ENCODE peak calls at places on chromosomes 7 and 10, in ten cellular contexts. One of them, this sample, is unnamed.

GRCh38 chr7:2209146-2209960 is 23.4 kb downstream of the MAD1L1 start:
- DNase-seq in endothelial cell of umbilical vein: peak; percentile 55
- DNase-seq in A549: peak; percentile 70
- DNase-seq in thyroid gland: peak; percentile 76
- DNase-seq in hepatocyte: peak; percentile 81
- DNase-seq in CD8-positive, alpha-beta memory T cell: peak; percentile 28
- DNase-seq in heart right ventricle: peak; percentile 75
- DNase-seq in astrocyte: peak; percentile 40
- DNase-seq in PC-3: peak; percentile 31
- DNase-seq in mammary epithelial cell: peak; percentile 11
- DNase-seq in this sample: peak; percentile 23

GRCh38 chr10:118948784-118949183 is 80.7 kb upstream of the NANOS1 start:
- DNase-seq in endothelial cell of umbilical vein: no peak
- DNase-seq in A549: no peak
- DNase-seq in thyroid gland: no peak
- DNase-seq in hepatocyte: no peak
- DNase-seq in CD8-positive, alpha-beta memory T cell: no peak
- DNase-seq in heart right ventricle: no peak
- DNase-seq in astrocyte: no peak
- DNase-seq in PC-3: no peak
- DNase-seq in mammary epithelial cell: no peak
- DNase-seq in this sample: no peak

GRCh38 chr7:153934048-153934447 is 118.2 kb upstream of the DPP6 start:
- DNase-seq in endothelial cell of umbilical vein: no peak
- DNase-seq in A549: no peak
- DNase-seq in thyroid gland: no peak
- DNase-seq in hepatocyte: no peak
- DNase-seq in CD8-positive, alpha-beta memory T cell: no peak
- DNase-seq in heart right ventricle: no peak
- DNase-seq in astrocyte: no peak
- DNase-seq in PC-3: no peak
- DNase-seq in mammary epithelial cell: no peak
- DNase-seq in this sample: no peak

GRCh38 chr7:120138497-120138896 is 134.5 kb upstream of the KCND2 start:
- DNase-seq in endothelial cell of umbilical vein: no peak
- DNase-seq in A549: no peak
- DNase-seq in thyroid gland: no peak
- DNase-seq in hepatocyte: no peak
- DNase-seq in CD8-positive, alpha-beta memory T cell: no peak
- DNase-seq in heart right ventricle: no peak
- DNase-seq in astrocyte: no peak
- DNase-seq in PC-3: no peak
- DNase-seq in mammary epithelial cell: no peak
- DNase-seq in this sample: no peak

GRCh38 chr10:16732376-16732775 is 84.8 kb downstream of the RSU1 start:
- DNase-seq in endothelial cell of umbilical vein: no peak
- DNase-seq in A549: no peak
- DNase-seq in thyroid gland: no peak
- DNase-seq in hepatocyte: no peak
- DNase-seq in CD8-positive, alpha-beta memory T cell: no peak
- DNase-seq in heart right ventricle: no peak
- DNase-seq in astrocyte: peak; percentile 18
- DNase-seq in PC-3: peak; percentile 1
- DNase-seq in mammary epithelial cell: peak; percentile 35
- DNase-seq in this sample: no peak

GRCh38 chr10:76033457-76034196 is 602.2 kb downstream of the LRMDA start:
- DNase-seq in endothelial cell of umbilical vein: peak; percentile 53
- DNase-seq in A549: peak; percentile 84
- DNase-seq in thyroid gland: no peak
- DNase-seq in hepatocyte: peak; percentile 48
- DNase-seq in CD8-positive, alpha-beta memory T cell: no peak
- DNase-seq in heart right ventricle: no peak
- DNase-seq in astrocyte: peak; percentile 69
- DNase-seq in PC-3: peak; percentile 93
- DNase-seq in mammary epithelial cell: no peak
- DNase-seq in this sample: peak; percentile 54

GRCh38 chr7:2932761-2933251 is 88.7 kb upstream of the GNA12 start:
- DNase-seq in endothelial cell of umbilical vein: no peak
- DNase-seq in A549: no peak
- DNase-seq in thyroid gland: no peak
- DNase-seq in hepatocyte: no peak
- DNase-seq in CD8-positive, alpha-beta memory T cell: no peak
- DNase-seq in heart right ventricle: no peak
- DNase-seq in astrocyte: no peak
- DNase-seq in PC-3: no peak
- DNase-seq in mammary epithelial cell: no peak
- DNase-seq in this sample: no peak

GRCh38 chr7:55539380-55539779 is 32.9 kb downstream of the VOPP1 start:
- DNase-seq in endothelial cell of umbilical vein: no peak
- DNase-seq in A549: no peak
- DNase-seq in thyroid gland: no peak
- DNase-seq in hepatocyte: no peak
- DNase-seq in CD8-positive, alpha-beta memory T cell: no peak
- DNase-seq in heart right ventricle: no peak
- DNase-seq in astrocyte: peak; percentile 27
- DNase-seq in PC-3: no peak
- DNase-seq in mammary epithelial cell: no peak
- DNase-seq in this sample: no peak

GRCh38 chr10:65355141-65355680 is 1570.6 kb upstream of the LRRTM3 start:
- DNase-seq in endothelial cell of umbilical vein: peak; percentile 81
- DNase-seq in A549: no peak
- DNase-seq in thyroid gland: no peak
- DNase-seq in hepatocyte: no peak
- DNase-seq in CD8-positive, alpha-beta memory T cell: no peak
- DNase-seq in heart right ventricle: no peak
- DNase-seq in astrocyte: no peak
- DNase-seq in PC-3: no peak
- DNase-seq in mammary epithelial cell: no peak
- DNase-seq in this sample: no peak

GRCh38 chr7:134619627-134620331 is 26.9 kb upstream of the BPGM start:
- DNase-seq in endothelial cell of umbilical vein: peak; percentile 83
- DNase-seq in A549: no peak
- DNase-seq in thyroid gland: no peak
- DNase-seq in hepatocyte: no peak
- DNase-seq in CD8-positive, alpha-beta memory T cell: no peak
- DNase-seq in heart right ventricle: no peak
- DNase-seq in astrocyte: peak; percentile 94
- DNase-seq in PC-3: peak; percentile 90
- DNase-seq in mammary epithelial cell: peak; percentile 97
- DNase-seq in this sample: no peak

GRCh38 chr10:48465860-48466521 is 138.9 kb downstream of the ARHGAP22 start:
- DNase-seq in endothelial cell of umbilical vein: no peak
- DNase-seq in A549: no peak
- DNase-seq in thyroid gland: peak; percentile 35
- DNase-seq in hepatocyte: no peak
- DNase-seq in CD8-positive, alpha-beta memory T cell: no peak
- DNase-seq in heart right ventricle: no peak
- DNase-seq in astrocyte: no peak
- DNase-seq in PC-3: no peak
- DNase-seq in mammary epithelial cell: peak; percentile 24
- DNase-seq in this sample: no peak

GRCh38 chr7:36208997-36209813 is 56.2 kb downstream of the EEPD1 start:
- DNase-seq in endothelial cell of umbilical vein: no peak
- DNase-seq in A549: no peak
- DNase-seq in thyroid gland: no peak
- DNase-seq in hepatocyte: no peak
- DNase-seq in CD8-positive, alpha-beta memory T cell: peak; percentile 4
- DNase-seq in heart right ventricle: no peak
- DNase-seq in astrocyte: no peak
- DNase-seq in PC-3: peak; percentile 11
- DNase-seq in mammary epithelial cell: no peak
- DNase-seq in this sample: no peak

GRCh38 chr10:110824660-110825059 is 47.1 kb upstream of the PDCD4 start:
- DNase-seq in endothelial cell of umbilical vein: no peak
- DNase-seq in A549: no peak
- DNase-seq in thyroid gland: peak; percentile 65
- DNase-seq in hepatocyte: no peak
- DNase-seq in CD8-positive, alpha-beta memory T cell: no peak
- DNase-seq in heart right ventricle: no peak
- DNase-seq in astrocyte: no peak
- DNase-seq in PC-3: no peak
- DNase-seq in mammary epithelial cell: no peak
- DNase-seq in this sample: no peak

GRCh38 chr10:110821508-110821907 is 50.2 kb upstream of the PDCD4 start:
- DNase-seq in endothelial cell of umbilical vein: no peak
- DNase-seq in A549: no peak
- DNase-seq in thyroid gland: no peak
- DNase-seq in hepatocyte: no peak
- DNase-seq in CD8-positive, alpha-beta memory T cell: no peak
- DNase-seq in heart right ventricle: peak; percentile 69
- DNase-seq in astrocyte: no peak
- DNase-seq in PC-3: no peak
- DNase-seq in mammary epithelial cell: no peak
- DNase-seq in this sample: no peak

GRCh38 chr10:110822065-110822707 is 49.5 kb upstream of the PDCD4 start:
- DNase-seq in endothelial cell of umbilical vein: no peak
- DNase-seq in A549: no peak
- DNase-seq in thyroid gland: no peak
- DNase-seq in hepatocyte: no peak
- DNase-seq in CD8-positive, alpha-beta memory T cell: no peak
- DNase-seq in heart right ventricle: no peak
- DNase-seq in astrocyte: no peak
- DNase-seq in PC-3: no peak
- DNase-seq in mammary epithelial cell: no peak
- DNase-seq in this sample: no peak

GRCh38 chr10:110824152-110824441 is 47.6 kb upstream of the PDCD4 start:
- DNase-seq in endothelial cell of umbilical vein: peak; percentile 27
- DNase-seq in A549: no peak
- DNase-seq in thyroid gland: no peak
- DNase-seq in hepatocyte: no peak
- DNase-seq in CD8-positive, alpha-beta memory T cell: no peak
- DNase-seq in heart right ventricle: no peak
- DNase-seq in astrocyte: no peak
- DNase-seq in PC-3: no peak
- DNase-seq in mammary epithelial cell: no peak
- DNase-seq in this sample: no peak

DNA sequence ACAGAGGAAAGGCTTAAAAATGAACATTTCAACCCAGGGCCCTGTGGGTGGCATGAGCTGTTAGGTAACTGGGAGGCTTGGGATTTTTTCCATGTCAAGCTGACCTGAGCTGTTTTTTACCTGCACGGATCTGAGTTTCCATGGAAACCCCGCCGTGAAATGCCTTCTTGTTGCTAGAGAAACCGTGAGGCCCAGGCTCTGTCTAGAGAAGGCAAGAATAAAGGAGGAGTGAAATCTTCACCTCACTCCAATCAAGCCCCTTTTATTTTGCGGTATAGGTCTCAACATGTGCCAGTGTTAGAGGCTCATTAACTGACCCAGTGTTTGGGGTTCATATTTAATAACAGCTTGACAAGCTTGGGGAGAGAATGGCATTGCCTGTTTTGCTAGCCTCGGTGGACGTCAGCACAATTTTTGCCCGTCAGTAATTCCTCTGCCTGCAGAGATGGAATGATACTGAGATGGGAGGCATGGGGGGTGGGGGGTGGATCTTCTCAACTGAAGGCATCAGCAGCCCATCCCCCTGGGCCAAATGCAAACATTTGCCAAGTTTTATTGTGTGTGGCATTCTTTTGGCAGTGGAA is 48.9 kb upstream of the PDCD4 start:
- DNase-seq in endothelial cell of umbilical vein: no peak
- DNase-seq in A549: no peak
- DNase-seq in thyroid gland: peak; percentile 91
- DNase-seq in hepatocyte: peak; percentile 84
- DNase-seq in CD8-positive, alpha-beta memory T cell: no peak
- DNase-seq in heart right ventricle: no peak
- DNase-seq in astrocyte: no peak
- DNase-seq in PC-3: no peak
- DNase-seq in mammary epithelial cell: no peak
- DNase-seq in this sample: no peak
- H3K4me3 ChIP-seq in endothelial cell of umbilical vein: no peak overlapping the region
- H3K4me3 ChIP-seq in A549: no peak overlapping the region
- H3K4me3 ChIP-seq in thyroid gland: no peak overlapping the region
- H3K4me3 ChIP-seq in hepatocyte: no peak overlapping the region
- H3K4me3 ChIP-seq in CD8-positive, alpha-beta memory T cell: no peak overlapping the region
- H3K4me3 ChIP-seq in heart right ventricle: no peak overlapping the region
- H3K4me3 ChIP-seq in astrocyte: no peak overlapping the region
- H3K4me3 ChIP-seq in PC-3: no peak overlapping the region
- H3K4me3 ChIP-seq in mammary epithelial cell: no peak overlapping the region
- H3K4me3 ChIP-seq in this sample: no peak overlapping the region

DNA sequence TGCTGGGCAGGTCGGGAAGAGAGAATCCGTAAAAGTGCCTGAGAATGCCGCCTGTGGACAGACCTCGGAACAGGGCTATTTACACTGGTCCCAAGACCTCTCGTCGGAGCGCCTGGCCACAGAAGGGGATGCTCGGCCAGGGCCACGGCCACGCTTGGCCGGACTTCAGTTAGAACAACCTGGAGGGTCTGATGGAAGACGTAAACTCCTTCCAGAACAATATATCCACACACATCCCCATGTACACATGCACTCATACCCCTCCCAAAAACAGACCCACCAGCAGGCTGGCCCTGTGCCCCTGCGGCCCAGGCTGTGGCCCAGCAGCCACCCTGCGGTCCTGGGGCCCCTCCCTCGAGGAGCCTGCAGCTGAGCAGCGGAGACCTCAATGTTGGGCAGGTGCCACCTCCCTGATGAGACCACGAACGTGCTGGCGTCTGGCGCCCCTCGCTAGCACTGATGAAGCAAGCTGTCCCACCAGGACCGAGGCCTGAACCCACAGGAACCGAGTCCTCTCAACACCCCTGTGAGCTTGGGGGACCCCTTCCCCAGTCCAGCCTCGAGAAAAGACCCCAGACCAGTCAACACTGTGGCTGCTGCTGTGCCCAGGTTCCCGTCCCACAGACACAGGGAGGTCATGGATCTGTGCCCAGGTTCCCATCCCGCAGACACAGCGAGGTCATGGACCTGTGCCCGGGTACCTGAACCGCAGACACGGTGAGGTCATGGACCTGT is 8.9 kb downstream of the CFAP46 start:
- DNase-seq in endothelial cell of umbilical vein: no peak
- DNase-seq in A549: no peak
- DNase-seq in thyroid gland: no peak
- DNase-seq in hepatocyte: no peak
- DNase-seq in CD8-positive, alpha-beta memory T cell: no peak
- DNase-seq in heart right ventricle: no peak
- DNase-seq in astrocyte: no peak
- DNase-seq in PC-3: no peak
- DNase-seq in mammary epithelial cell: no peak
- DNase-seq in this sample: no peak
- H3K4me1 ChIP-seq in endothelial cell of umbilical vein: no peaks in the 10 kb centered on the region
- H3K4me1 ChIP-seq in A549: no peaks in the 10 kb centered on the region
- H3K4me1 ChIP-seq in thyroid gland: no peaks in the 10 kb centered on the region
- H3K4me1 ChIP-seq in hepatocyte: no peaks in the 10 kb centered on the region
- H3K4me1 ChIP-seq in CD8-positive, alpha-beta memory T cell: no peaks in the 10 kb centered on the region
- H3K4me1 ChIP-seq in heart right ventricle: no peaks in the 10 kb centered on the region
- H3K4me1 ChIP-seq in astrocyte: no peaks in the 10 kb centered on the region
- H3K4me1 ChIP-seq in PC-3: no peaks in the 10 kb centered on the region
- H3K4me1 ChIP-seq in mammary epithelial cell: no peaks in the 10 kb centered on the region
- H3K4me1 ChIP-seq in this sample: no peaks in the 10 kb centered on the region

GRCh38 chr7:111833461-111833860 is 271.2 kb upstream of the IMMP2L start:
- DNase-seq in endothelial cell of umbilical vein: peak; percentile 92
- DNase-seq in A549: no peak
- DNase-seq in thyroid gland: no peak
- DNase-seq in hepatocyte: no peak
- DNase-seq in CD8-positive, alpha-beta memory T cell: no peak
- DNase-seq in heart right ventricle: no peak
- DNase-seq in astrocyte: peak; percentile 31
- DNase-seq in PC-3: no peak
- DNase-seq in mammary epithelial cell: peak; percentile 19
- DNase-seq in this sample: no peak
- H3K27ac ChIP-seq in endothelial cell of umbilical vein: peak overlapping the region; percentile 73
- H3K27ac ChIP-seq in A549: no peak overlapping the region
- H3K27ac ChIP-seq in thyroid gland: no peak overlapping the region
- H3K27ac ChIP-seq in hepatocyte: no peak overlapping the region
- H3K27ac ChIP-seq in CD8-positive, alpha-beta memory T cell: no peak overlapping the region
- H3K27ac ChIP-seq in heart right ventricle: no peak overlapping the region
- H3K27ac ChIP-seq in astrocyte: no peak overlapping the region
- H3K27ac ChIP-seq in PC-3: no peak overlapping the region
- H3K27ac ChIP-seq in mammary epithelial cell: no peak overlapping the region
- H3K27ac ChIP-seq in this sample: no peak overlapping the region

GRCh38 chr7:156778201-156778600 is 114.8 kb downstream of the LMBR1 start:
- DNase-seq in endothelial cell of umbilical vein: no peak
- DNase-seq in A549: no peak
- DNase-seq in thyroid gland: no peak
- DNase-seq in hepatocyte: no peak
- DNase-seq in CD8-positive, alpha-beta memory T cell: no peak
- DNase-seq in heart right ventricle: no peak
- DNase-seq in astrocyte: no peak
- DNase-seq in PC-3: peak; percentile 3
- DNase-seq in mammary epithelial cell: no peak
- DNase-seq in this sample: no peak
- H3K4me3 ChIP-seq in endothelial cell of umbilical vein: no peak overlapping the region
- H3K4me3 ChIP-seq in A549: no peak overlapping the region
- H3K4me3 ChIP-seq in thyroid gland: no peak overlapping the region
- H3K4me3 ChIP-seq in hepatocyte: no peak overlapping the region
- H3K4me3 ChIP-seq in CD8-positive, alpha-beta memory T cell: no peak overlapping the region
- H3K4me3 ChIP-seq in heart right ventricle: no peak overlapping the region
- H3K4me3 ChIP-seq in astrocyte: no peak overlapping the region
- H3K4me3 ChIP-seq in PC-3: no peak overlapping the region
- H3K4me3 ChIP-seq in mammary epithelial cell: no peak overlapping the region
- H3K4me3 ChIP-seq in this sample: no peak overlapping the region